ENCODE peak calls at places on chromosome 17, in four cellular contexts. X, N, C and T are unnamed samples.

GRCh38 chr17:73984981-73985380 is 218.5 kb upstream of the RPL38 start:
- DNase-seq in N (no peak), C (no peak), X (no peak), T (no peak)

GRCh38 chr17:57107498-57108101 is 22.6 kb downstream of the AKAP1 start:
- DNase-seq in C (peak; percentile 72), X (no peak), N (peak; percentile 71), T (no peak)

GRCh38 chr17:72666519-72666874 is 426.0 kb downstream of the SLC39A11 start:
- DNase-seq in C (peak; percentile 77), N (no peak), X (no peak), T (no peak)

GRCh38 chr17:64739316-64740058 is 77.4 kb upstream of the SMURF2 start:
- DNase-seq in X (no peak), C (peak; percentile 25), N (no peak), T (no peak)

GRCh38 chr17:76929148-76929547 is 60.9 kb downstream of the MGAT5B start:
- DNase-seq in X (no peak), C (no peak), N (no peak), T (no peak)

GRCh38 chr17:47267354-47267828 is 13.8 kb downstream of the ITGB3 start:
- DNase-seq in N (peak; percentile 20), X (no peak), C (peak; percentile 30), T (no peak)

GRCh38 chr17:66777689-66778225 is 57.2 kb upstream of the CACNG5 start:
- DNase-seq in C (no peak), X (no peak), N (no peak), T (no peak)

GRCh38 chr17:38796451-38796850 is 2.9 kb downstream of the PIP4K2B start:
- DNase-seq in N (no peak), X (no peak), C (no peak), T (no peak)

GRCh38 chr17:35448214-35448898 is at the start of gene SLFN13:
- DNase-seq in X (peak; percentile 17), C (no peak), N (peak; percentile 88), T (peak; percentile 78)

GRCh38 chr17:82734987-82735866 is at the start of gene FN3K:
- DNase-seq in C (peak; percentile 48), N (peak; percentile 74), X (peak; percentile 97), T (no peak)

GRCh38 chr17:54544239-54544638 is 356.4 kb upstream of the TOM1L1 start:
- DNase-seq in N (no peak), X (peak; percentile 8), C (no peak), T (no peak)

GRCh38 chr17:21277332-21277731 is 7.2 kb upstream of the MAP2K3 start:
- DNase-seq in N (no peak), X (no peak), C (no peak), T (no peak)

GRCh38 chr17:63035271-63035670 is 69.2 kb downstream of the TANC2 start:
- DNase-seq in C (no peak), N (peak; percentile 36), X (no peak), T (no peak)

GRCh38 chr17:76051071-76051467 is 21.2 kb downstream of the SRP68 start:
- DNase-seq in C (no peak), N (no peak), X (no peak), T (no peak)

DNA sequence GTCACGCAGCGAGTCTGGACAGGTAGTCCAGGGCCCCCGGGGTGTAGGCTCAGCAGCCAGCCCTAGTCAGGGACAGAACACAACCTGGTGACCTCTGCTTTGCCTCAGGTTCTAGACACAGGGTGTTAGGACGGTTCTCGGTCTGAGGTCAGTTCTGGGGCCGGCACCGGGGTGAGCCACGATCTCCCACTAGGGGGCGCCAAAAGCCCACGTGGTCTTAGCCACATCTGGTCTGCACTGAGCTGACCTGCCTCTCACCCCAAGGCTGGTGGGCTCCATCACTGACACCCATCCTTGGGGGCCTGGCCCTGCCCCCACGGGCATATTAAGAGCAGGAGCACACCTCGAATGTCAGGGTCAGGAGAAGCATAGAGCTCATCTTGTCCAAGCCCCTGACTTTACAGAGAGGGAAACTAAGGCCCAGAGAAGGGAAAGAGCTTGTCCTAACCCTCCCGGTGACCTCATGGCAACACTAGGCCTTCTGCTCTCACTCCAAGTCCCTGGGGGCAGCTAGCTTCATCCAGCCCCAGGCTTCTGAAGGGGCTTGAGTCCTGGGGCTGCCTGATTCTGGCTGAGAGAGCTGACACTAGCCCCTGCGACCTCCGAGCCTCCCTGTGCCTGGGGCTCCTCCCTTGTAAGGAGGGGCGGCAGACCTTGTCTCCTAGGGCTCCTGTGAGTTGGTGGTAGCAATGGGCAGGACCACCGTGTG is 9.0 kb downstream of the SLC5A10 start:
- DNase-seq in N (peak; percentile 77), X (peak; percentile 93), C (peak; percentile 59), T (peak; percentile 44)
- TF ChIP-seq PBX3 in N (no peak), X (no peak), C (no peak), T (no peak)

DNA sequence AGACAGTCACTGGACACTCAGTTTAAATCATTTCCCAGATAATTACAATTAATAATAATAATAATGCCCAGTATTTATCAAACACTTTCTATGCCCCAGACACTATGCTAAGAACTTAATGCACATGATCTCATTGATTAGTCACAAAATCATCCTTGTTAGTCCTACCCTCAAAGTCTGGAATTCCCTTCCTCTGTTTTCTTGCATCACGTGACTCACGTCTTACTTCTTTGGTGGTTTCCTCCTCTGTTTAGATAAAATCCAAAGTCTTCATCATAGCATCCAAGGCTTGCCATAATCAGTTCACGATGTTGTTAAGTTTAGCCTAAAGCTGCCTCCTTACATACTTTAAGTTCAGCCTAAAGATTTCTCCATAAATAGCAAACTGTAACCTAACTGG is 471.9 kb downstream of the PMP22 start:
- DNase-seq in C (no peak), N (no peak), X (no peak), T (no peak)
- TF ChIP-seq PBX3 in C (no peak), N (no peak), X (no peak), T (no peak)

DNA sequence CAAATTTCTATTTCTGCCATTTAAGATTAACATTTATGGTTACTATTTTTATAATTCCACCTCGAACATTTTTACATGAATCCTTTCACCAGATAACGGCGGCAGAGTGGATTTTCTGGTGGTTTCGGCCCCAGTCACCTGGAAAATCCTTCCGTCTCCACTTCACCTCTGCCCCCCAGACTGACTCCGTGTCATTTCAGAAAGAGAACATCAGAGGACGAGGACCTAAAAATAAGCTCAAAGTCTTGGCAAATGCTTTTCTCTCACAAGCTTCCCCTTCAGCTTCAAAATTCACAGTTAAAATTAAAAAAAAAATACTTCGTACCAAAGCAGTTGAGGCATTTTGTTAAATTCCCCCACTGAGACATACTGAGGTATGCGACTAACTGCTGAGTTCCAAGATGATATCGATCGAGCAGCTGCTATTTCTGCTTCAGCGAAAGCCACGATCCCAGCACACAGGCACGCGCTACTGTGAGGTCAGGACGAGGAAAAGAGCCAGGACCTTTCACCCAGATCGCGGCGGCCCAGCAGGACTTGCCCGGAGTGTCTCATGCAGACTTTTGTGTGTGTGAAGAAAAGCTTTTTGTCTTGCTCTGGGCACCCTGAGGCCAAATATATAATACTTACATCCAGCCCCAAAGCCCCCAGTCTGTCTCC is 36.8 kb downstream of the ASPA start:
- DNase-seq in N (no peak), X (no peak), C (no peak), T (no peak)
- TF ChIP-seq PBX3 in N (no peak), X (no peak), C (no peak), T (no peak)

GRCh38 chr17:61235821-61236197 is 163.8 kb upstream of the TBX2 start:
- DNase-seq in X (no peak), C (peak; percentile 91), N (no peak), T (no peak)
- TF ChIP-seq PBX3 in X (no peak), C (no peak), N (no peak), T (no peak)

DNA sequence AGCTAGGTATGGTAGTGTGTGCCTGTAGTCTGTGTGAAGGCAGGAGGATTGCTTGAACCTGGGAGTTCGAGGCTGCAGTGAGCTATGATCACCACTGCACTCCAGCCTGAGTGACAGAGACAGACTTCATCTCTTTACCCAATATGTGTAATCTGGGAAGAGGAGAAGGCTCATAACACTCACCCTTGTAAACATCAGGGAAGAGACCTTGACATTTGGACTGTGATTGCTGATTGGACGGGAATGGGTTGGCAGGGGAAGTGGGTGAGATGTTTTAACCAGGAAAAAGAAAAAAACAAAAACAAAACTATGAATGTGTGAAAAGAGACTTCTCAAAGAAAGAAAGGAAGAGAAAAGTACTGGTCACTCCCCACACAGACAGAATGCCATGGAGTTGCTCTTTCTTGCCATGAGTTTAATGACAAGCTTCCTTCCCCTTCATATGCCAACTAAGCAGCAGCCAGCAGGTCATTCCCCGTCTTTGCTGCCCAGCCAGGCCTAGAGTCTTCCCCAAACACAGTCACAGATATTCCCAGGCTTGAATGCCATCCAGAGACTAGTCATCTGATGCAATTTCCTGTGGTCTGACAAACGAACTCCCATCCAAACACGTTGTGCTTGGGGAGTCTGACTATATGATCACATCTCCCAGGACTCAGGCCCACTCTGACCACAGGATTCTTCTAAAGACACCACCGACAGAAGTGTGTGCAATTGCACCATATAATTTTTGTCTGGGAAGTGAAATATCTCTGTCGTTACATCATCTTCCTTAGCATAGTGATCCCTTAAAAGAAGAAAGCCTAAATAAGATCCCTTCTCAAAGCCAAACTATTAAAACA is 3.6 kb upstream of the XAF1 start:
- DNase-seq in X (no peak), C (peak; percentile 81), N (no peak), T (no peak)
- TF ChIP-seq PBX3 in X (peak; percentile 27), C (no peak), N (no peak), T (no peak)

GRCh38 chr17:608911-609882 is 105.4 kb downstream of the VPS53 start:
- DNase-seq in N (no peak), X (peak; percentile 35), C (no peak), T (peak; percentile 30)
- TF ChIP-seq PBX3 in N (no peak), X (peak; percentile 47), C (no peak), T (no peak)

DNA sequence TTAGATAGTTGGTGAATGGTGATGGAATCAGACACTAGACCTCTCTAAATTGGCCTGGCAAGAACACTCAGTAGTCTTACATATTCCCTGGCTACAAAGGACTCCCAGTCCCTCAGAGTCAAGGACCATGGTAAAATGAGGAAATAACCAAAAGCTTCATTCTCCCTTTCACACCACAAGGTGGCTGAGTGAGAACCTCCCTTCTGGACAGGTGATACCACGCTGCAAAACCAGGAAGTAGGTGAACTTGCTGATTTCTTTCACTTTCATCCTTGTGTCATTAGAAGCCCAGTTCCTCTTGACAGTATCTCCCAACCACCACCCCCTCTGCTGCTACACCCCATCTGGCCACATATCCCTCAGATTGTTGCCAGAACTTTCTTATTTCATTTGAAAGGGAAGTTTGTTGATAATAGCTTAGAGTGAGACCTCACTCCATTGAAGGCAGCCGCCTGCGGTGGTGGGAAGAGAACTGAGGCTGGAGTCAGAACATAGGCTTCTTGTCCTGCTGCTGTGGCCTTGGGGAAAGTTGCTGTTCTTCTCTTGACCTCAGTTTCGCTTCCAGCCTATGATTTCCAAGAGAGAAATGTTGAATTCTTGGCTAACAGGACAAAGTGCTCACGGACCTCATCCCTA is 290.6 kb upstream of the CCL2 start:
- DNase-seq in X (no peak), N (peak; percentile 20), C (peak; percentile 23), T (peak; percentile 84)
- TF ChIP-seq PBX3 in X (no peak), N (no peak), C (no peak), T (no peak)

GRCh38 chr17:49013311-49014205 is 16.4 kb downstream of the IGF2BP1 start:
- DNase-seq in X (no peak), N (peak; percentile 54), C (no peak), T (no peak)

GRCh38 chr17:49012893-49013255 is 15.7 kb downstream of the IGF2BP1 start:
- DNase-seq in N (no peak), X (no peak), C (no peak), T (no peak)

GRCh38 chr17:49015924-49016774 is 19.0 kb downstream of the IGF2BP1 start:
- DNase-seq in X (no peak), C (no peak), N (peak; percentile 54), T (no peak)

GRCh38 chr17:49016775-49017463 is 19.7 kb downstream of the IGF2BP1 start:
- DNase-seq in X (peak; percentile 73), C (no peak), N (peak; percentile 91), T (no peak)

GRCh38 chr17:49015179-49015923 is 18.2 kb downstream of the IGF2BP1 start:
- DNase-seq in N (no peak), X (no peak), C (no peak), T (no peak)
- TF ChIP-seq PBX3 in N (no peak), X (no peak), C (no peak), T (no peak)